ENCODE peak calls at places on chromosome 11, in nine cellular contexts. One of them, this sample, is unnamed.

GRCh38 chr11:60193687-60194433 is 11.0 kb upstream of the MS4A6A start:
- DNase-seq in heart right ventricle: no peak
- DNase-seq in stimulated activated CD8-positive, alpha-beta memory T cell treated with anti-CD3 and anti-CD28 coated beads, Interleukin-15, amount 100 ng/mL, for 24 hours: peak; percentile 7
- DNase-seq in endothelial cell: peak; percentile 65
- DNase-seq in CMK: peak; percentile 44
- DNase-seq in GM03348: peak; percentile 60
- DNase-seq in lung microvascular endothelial cell: peak; percentile 80
- DNase-seq in nucleus accumbens: no peak
- DNase-seq in skeletal muscle cell: peak; percentile 0
- DNase-seq in this sample: no peak

GRCh38 chr11:120817131-120817530 is 206.8 kb upstream of the TBCEL start:
- DNase-seq in heart right ventricle: peak; percentile 30
- DNase-seq in stimulated activated CD8-positive, alpha-beta memory T cell treated with anti-CD3 and anti-CD28 coated beads, Interleukin-15, amount 100 ng/mL, for 24 hours: no peak
- DNase-seq in endothelial cell: no peak
- DNase-seq in CMK: no peak
- DNase-seq in GM03348: no peak
- DNase-seq in lung microvascular endothelial cell: no peak
- DNase-seq in nucleus accumbens: no peak
- DNase-seq in skeletal muscle cell: no peak
- DNase-seq in this sample: no peak

GRCh38 chr11:57501951-57502350 is 13.6 kb downstream of the SLC43A1 start:
- DNase-seq in heart right ventricle: peak; percentile 34
- DNase-seq in stimulated activated CD8-positive, alpha-beta memory T cell treated with anti-CD3 and anti-CD28 coated beads, Interleukin-15, amount 100 ng/mL, for 24 hours: no peak
- DNase-seq in endothelial cell: no peak
- DNase-seq in CMK: no peak
- DNase-seq in GM03348: no peak
- DNase-seq in lung microvascular endothelial cell: no peak
- DNase-seq in nucleus accumbens: no peak
- DNase-seq in skeletal muscle cell: no peak
- DNase-seq in this sample: no peak

GRCh38 chr11:57345555-57346151 is 7.5 kb downstream of the P2RX3 start:
- DNase-seq in heart right ventricle: peak; percentile 42
- DNase-seq in stimulated activated CD8-positive, alpha-beta memory T cell treated with anti-CD3 and anti-CD28 coated beads, Interleukin-15, amount 100 ng/mL, for 24 hours: peak; percentile 34
- DNase-seq in endothelial cell: peak; percentile 70
- DNase-seq in CMK: no peak
- DNase-seq in GM03348: peak; percentile 89
- DNase-seq in lung microvascular endothelial cell: peak; percentile 83
- DNase-seq in nucleus accumbens: peak; percentile 44
- DNase-seq in skeletal muscle cell: no peak
- DNase-seq in this sample: no peak

GRCh38 chr11:128291835-128292234 is 295.5 kb downstream of the ETS1 start:
- DNase-seq in heart right ventricle: no peak
- DNase-seq in stimulated activated CD8-positive, alpha-beta memory T cell treated with anti-CD3 and anti-CD28 coated beads, Interleukin-15, amount 100 ng/mL, for 24 hours: no peak
- DNase-seq in endothelial cell: no peak
- DNase-seq in CMK: peak; percentile 52
- DNase-seq in GM03348: no peak
- DNase-seq in lung microvascular endothelial cell: no peak
- DNase-seq in nucleus accumbens: no peak
- DNase-seq in skeletal muscle cell: no peak
- DNase-seq in this sample: no peak

GRCh38 chr11:95767498-95767897 is 22.1 kb downstream of the FAM76B start:
- DNase-seq in heart right ventricle: no peak
- DNase-seq in stimulated activated CD8-positive, alpha-beta memory T cell treated with anti-CD3 and anti-CD28 coated beads, Interleukin-15, amount 100 ng/mL, for 24 hours: no peak
- DNase-seq in endothelial cell: no peak
- DNase-seq in CMK: no peak
- DNase-seq in GM03348: peak; percentile 50
- DNase-seq in lung microvascular endothelial cell: no peak
- DNase-seq in nucleus accumbens: no peak
- DNase-seq in skeletal muscle cell: peak; percentile 48
- DNase-seq in this sample: no peak

GRCh38 chr11:42462558-42463310 is 849.1 kb upstream of the API5 start:
- DNase-seq in heart right ventricle: no peak
- DNase-seq in stimulated activated CD8-positive, alpha-beta memory T cell treated with anti-CD3 and anti-CD28 coated beads, Interleukin-15, amount 100 ng/mL, for 24 hours: no peak
- DNase-seq in endothelial cell: no peak
- DNase-seq in CMK: no peak
- DNase-seq in GM03348: peak; percentile 58
- DNase-seq in lung microvascular endothelial cell: no peak
- DNase-seq in nucleus accumbens: no peak
- DNase-seq in skeletal muscle cell: peak; percentile 27
- DNase-seq in this sample: no peak

GRCh38 chr11:111035746-111036145 is 209.8 kb upstream of the POU2AF2 start:
- DNase-seq in heart right ventricle: no peak
- DNase-seq in stimulated activated CD8-positive, alpha-beta memory T cell treated with anti-CD3 and anti-CD28 coated beads, Interleukin-15, amount 100 ng/mL, for 24 hours: no peak
- DNase-seq in endothelial cell: no peak
- DNase-seq in CMK: no peak
- DNase-seq in GM03348: no peak
- DNase-seq in lung microvascular endothelial cell: no peak
- DNase-seq in nucleus accumbens: no peak
- DNase-seq in skeletal muscle cell: no peak
- DNase-seq in this sample: no peak

GRCh38 chr11:46330887-46331652 is 16.2 kb upstream of the DGKZ start:
- DNase-seq in heart right ventricle: no peak
- DNase-seq in stimulated activated CD8-positive, alpha-beta memory T cell treated with anti-CD3 and anti-CD28 coated beads, Interleukin-15, amount 100 ng/mL, for 24 hours: no peak
- DNase-seq in endothelial cell: no peak
- DNase-seq in CMK: no peak
- DNase-seq in GM03348: no peak
- DNase-seq in lung microvascular endothelial cell: no peak
- DNase-seq in nucleus accumbens: no peak
- DNase-seq in skeletal muscle cell: no peak
- DNase-seq in this sample: no peak

GRCh38 chr11:46385169-46386004 is 3.9 kb downstream of the MDK start:
- DNase-seq in heart right ventricle: no peak
- DNase-seq in stimulated activated CD8-positive, alpha-beta memory T cell treated with anti-CD3 and anti-CD28 coated beads, Interleukin-15, amount 100 ng/mL, for 24 hours: no peak
- DNase-seq in endothelial cell: no peak
- DNase-seq in CMK: no peak
- DNase-seq in GM03348: no peak
- DNase-seq in lung microvascular endothelial cell: no peak
- DNase-seq in nucleus accumbens: no peak
- DNase-seq in skeletal muscle cell: no peak
- DNase-seq in this sample: no peak

GRCh38 chr11:70544774-70545625 is 146.7 kb downstream of the CTTN start:
- DNase-seq in heart right ventricle: no peak
- DNase-seq in stimulated activated CD8-positive, alpha-beta memory T cell treated with anti-CD3 and anti-CD28 coated beads, Interleukin-15, amount 100 ng/mL, for 24 hours: no peak
- DNase-seq in endothelial cell: no peak
- DNase-seq in CMK: no peak
- DNase-seq in GM03348: peak; percentile 43
- DNase-seq in lung microvascular endothelial cell: no peak
- DNase-seq in nucleus accumbens: peak; percentile 23
- DNase-seq in skeletal muscle cell: no peak
- DNase-seq in this sample: no peak

GRCh38 chr11:76918941-76919386 is 58.2 kb downstream of the ACER3 start:
- DNase-seq in heart right ventricle: no peak
- DNase-seq in stimulated activated CD8-positive, alpha-beta memory T cell treated with anti-CD3 and anti-CD28 coated beads, Interleukin-15, amount 100 ng/mL, for 24 hours: no peak
- DNase-seq in endothelial cell: no peak
- DNase-seq in CMK: no peak
- DNase-seq in GM03348: peak; percentile 63
- DNase-seq in lung microvascular endothelial cell: peak; percentile 84
- DNase-seq in nucleus accumbens: no peak
- DNase-seq in skeletal muscle cell: peak; percentile 20
- DNase-seq in this sample: no peak

GRCh38 chr11:20155683-20156279 is 4.5 kb downstream of the DBX1 start:
- DNase-seq in heart right ventricle: no peak
- DNase-seq in stimulated activated CD8-positive, alpha-beta memory T cell treated with anti-CD3 and anti-CD28 coated beads, Interleukin-15, amount 100 ng/mL, for 24 hours: no peak
- DNase-seq in endothelial cell: no peak
- DNase-seq in CMK: no peak
- DNase-seq in GM03348: no peak
- DNase-seq in lung microvascular endothelial cell: no peak
- DNase-seq in nucleus accumbens: no peak
- DNase-seq in skeletal muscle cell: no peak
- DNase-seq in this sample: no peak

GRCh38 chr11:134332189-134332631 is 422 bp downstream of the GLB1L2 start:
- DNase-seq in heart right ventricle: no peak
- DNase-seq in stimulated activated CD8-positive, alpha-beta memory T cell treated with anti-CD3 and anti-CD28 coated beads, Interleukin-15, amount 100 ng/mL, for 24 hours: no peak
- DNase-seq in endothelial cell: peak; percentile 23
- DNase-seq in CMK: no peak
- DNase-seq in GM03348: no peak
- DNase-seq in lung microvascular endothelial cell: no peak
- DNase-seq in nucleus accumbens: no peak
- DNase-seq in skeletal muscle cell: no peak
- DNase-seq in this sample: no peak

GRCh38 chr11:14119357-14119756 is 156.8 kb downstream of the SPON1 start:
- DNase-seq in heart right ventricle: no peak
- DNase-seq in stimulated activated CD8-positive, alpha-beta memory T cell treated with anti-CD3 and anti-CD28 coated beads, Interleukin-15, amount 100 ng/mL, for 24 hours: no peak
- DNase-seq in endothelial cell: no peak
- DNase-seq in CMK: peak; percentile 5
- DNase-seq in GM03348: no peak
- DNase-seq in lung microvascular endothelial cell: no peak
- DNase-seq in nucleus accumbens: no peak
- DNase-seq in skeletal muscle cell: no peak
- DNase-seq in this sample: no peak

GRCh38 chr11:129067454-129067853 is 124.7 kb downstream of the ARHGAP32 start:
- DNase-seq in heart right ventricle: no peak
- DNase-seq in stimulated activated CD8-positive, alpha-beta memory T cell treated with anti-CD3 and anti-CD28 coated beads, Interleukin-15, amount 100 ng/mL, for 24 hours: no peak
- DNase-seq in endothelial cell: no peak
- DNase-seq in CMK: no peak
- DNase-seq in GM03348: no peak
- DNase-seq in lung microvascular endothelial cell: no peak
- DNase-seq in nucleus accumbens: no peak
- DNase-seq in skeletal muscle cell: no peak
- DNase-seq in this sample: no peak

GRCh38 chr11:68033708-68034045 is 3.2 kb downstream of the NDUFS8 start:
- DNase-seq in heart right ventricle: peak; percentile 64
- DNase-seq in stimulated activated CD8-positive, alpha-beta memory T cell treated with anti-CD3 and anti-CD28 coated beads, Interleukin-15, amount 100 ng/mL, for 24 hours: no peak
- DNase-seq in endothelial cell: no peak
- DNase-seq in CMK: no peak
- DNase-seq in GM03348: no peak
- DNase-seq in lung microvascular endothelial cell: no peak
- DNase-seq in nucleus accumbens: no peak
- DNase-seq in skeletal muscle cell: no peak
- DNase-seq in this sample: no peak

GRCh38 chr11:101478587-101479375 is 105.0 kb downstream of the TRPC6 start:
- DNase-seq in heart right ventricle: no peak
- DNase-seq in stimulated activated CD8-positive, alpha-beta memory T cell treated with anti-CD3 and anti-CD28 coated beads, Interleukin-15, amount 100 ng/mL, for 24 hours: no peak
- DNase-seq in endothelial cell: no peak
- DNase-seq in CMK: no peak
- DNase-seq in GM03348: no peak
- DNase-seq in lung microvascular endothelial cell: no peak
- DNase-seq in nucleus accumbens: peak; percentile 3
- DNase-seq in skeletal muscle cell: no peak
- DNase-seq in this sample: no peak

GRCh38 chr11:130740819-130741218 is 175.5 kb downstream of the SNX19 start:
- DNase-seq in heart right ventricle: no peak
- DNase-seq in stimulated activated CD8-positive, alpha-beta memory T cell treated with anti-CD3 and anti-CD28 coated beads, Interleukin-15, amount 100 ng/mL, for 24 hours: no peak
- DNase-seq in endothelial cell: no peak
- DNase-seq in CMK: no peak
- DNase-seq in GM03348: no peak
- DNase-seq in lung microvascular endothelial cell: no peak
- DNase-seq in nucleus accumbens: no peak
- DNase-seq in skeletal muscle cell: no peak
- DNase-seq in this sample: no peak

GRCh38 chr11:114263510-114264170 is 32.6 kb upstream of the NNMT start:
- DNase-seq in heart right ventricle: no peak
- DNase-seq in stimulated activated CD8-positive, alpha-beta memory T cell treated with anti-CD3 and anti-CD28 coated beads, Interleukin-15, amount 100 ng/mL, for 24 hours: no peak
- DNase-seq in endothelial cell: no peak
- DNase-seq in CMK: no peak
- DNase-seq in GM03348: no peak
- DNase-seq in lung microvascular endothelial cell: no peak
- DNase-seq in nucleus accumbens: no peak
- DNase-seq in skeletal muscle cell: no peak
- DNase-seq in this sample: peak; percentile 31

GRCh38 chr11:111362887-111363411 is 16.1 kb downstream of the POU2AF1 start:
- DNase-seq in heart right ventricle: no peak
- DNase-seq in stimulated activated CD8-positive, alpha-beta memory T cell treated with anti-CD3 and anti-CD28 coated beads, Interleukin-15, amount 100 ng/mL, for 24 hours: no peak
- DNase-seq in endothelial cell: no peak
- DNase-seq in CMK: no peak
- DNase-seq in GM03348: no peak
- DNase-seq in lung microvascular endothelial cell: no peak
- DNase-seq in nucleus accumbens: no peak
- DNase-seq in skeletal muscle cell: no peak
- DNase-seq in this sample: no peak

GRCh38 chr11:133399855-133400625 is 132.3 kb downstream of the OPCML start:
- DNase-seq in heart right ventricle: no peak
- DNase-seq in stimulated activated CD8-positive, alpha-beta memory T cell treated with anti-CD3 and anti-CD28 coated beads, Interleukin-15, amount 100 ng/mL, for 24 hours: no peak
- DNase-seq in endothelial cell: no peak
- DNase-seq in CMK: no peak
- DNase-seq in GM03348: no peak
- DNase-seq in lung microvascular endothelial cell: no peak
- DNase-seq in nucleus accumbens: no peak
- DNase-seq in skeletal muscle cell: no peak
- DNase-seq in this sample: no peak

GRCh38 chr11:103927535-103927934 is 108.9 kb upstream of the DDI1 start:
- DNase-seq in heart right ventricle: no peak
- DNase-seq in stimulated activated CD8-positive, alpha-beta memory T cell treated with anti-CD3 and anti-CD28 coated beads, Interleukin-15, amount 100 ng/mL, for 24 hours: no peak
- DNase-seq in endothelial cell: no peak
- DNase-seq in CMK: no peak
- DNase-seq in GM03348: peak; percentile 50
- DNase-seq in lung microvascular endothelial cell: peak; percentile 63
- DNase-seq in nucleus accumbens: no peak
- DNase-seq in skeletal muscle cell: no peak
- DNase-seq in this sample: no peak

GRCh38 chr11:13126430-13126829 is 117.3 kb downstream of the RASSF10 start:
- DNase-seq in heart right ventricle: no peak
- DNase-seq in stimulated activated CD8-positive, alpha-beta memory T cell treated with anti-CD3 and anti-CD28 coated beads, Interleukin-15, amount 100 ng/mL, for 24 hours: no peak
- DNase-seq in endothelial cell: no peak
- DNase-seq in CMK: no peak
- DNase-seq in GM03348: no peak
- DNase-seq in lung microvascular endothelial cell: peak; percentile 87
- DNase-seq in nucleus accumbens: no peak
- DNase-seq in skeletal muscle cell: peak; percentile 69
- DNase-seq in this sample: no peak

GRCh38 chr11:125061237-125061636 is 1.9 kb upstream of the SLC37A2 start:
- DNase-seq in heart right ventricle: no peak
- DNase-seq in stimulated activated CD8-positive, alpha-beta memory T cell treated with anti-CD3 and anti-CD28 coated beads, Interleukin-15, amount 100 ng/mL, for 24 hours: no peak
- DNase-seq in endothelial cell: no peak
- DNase-seq in CMK: no peak
- DNase-seq in GM03348: no peak
- DNase-seq in lung microvascular endothelial cell: no peak
- DNase-seq in nucleus accumbens: no peak
- DNase-seq in skeletal muscle cell: no peak
- DNase-seq in this sample: no peak

GRCh38 chr11:94586978-94587377 is 19.8 kb downstream of the PIWIL4 start:
- DNase-seq in heart right ventricle: no peak
- DNase-seq in stimulated activated CD8-positive, alpha-beta memory T cell treated with anti-CD3 and anti-CD28 coated beads, Interleukin-15, amount 100 ng/mL, for 24 hours: no peak
- DNase-seq in endothelial cell: no peak
- DNase-seq in CMK: no peak
- DNase-seq in GM03348: no peak
- DNase-seq in lung microvascular endothelial cell: no peak
- DNase-seq in nucleus accumbens: no peak
- DNase-seq in skeletal muscle cell: no peak
- DNase-seq in this sample: no peak

GRCh38 chr11:47111318-47111804 is 65.3 kb downstream of the ARFGAP2 start:
- DNase-seq in heart right ventricle: no peak
- DNase-seq in stimulated activated CD8-positive, alpha-beta memory T cell treated with anti-CD3 and anti-CD28 coated beads, Interleukin-15, amount 100 ng/mL, for 24 hours: no peak
- DNase-seq in endothelial cell: no peak
- DNase-seq in CMK: no peak
- DNase-seq in GM03348: no peak
- DNase-seq in lung microvascular endothelial cell: no peak
- DNase-seq in nucleus accumbens: no peak
- DNase-seq in skeletal muscle cell: no peak
- DNase-seq in this sample: no peak

GRCh38 chr11:121464352-121464946 is 11.7 kb upstream of the SORL1-AS1 start:
- DNase-seq in heart right ventricle: peak; percentile 57
- DNase-seq in stimulated activated CD8-positive, alpha-beta memory T cell treated with anti-CD3 and anti-CD28 coated beads, Interleukin-15, amount 100 ng/mL, for 24 hours: peak; percentile 35
- DNase-seq in endothelial cell: no peak
- DNase-seq in CMK: no peak
- DNase-seq in GM03348: peak; percentile 92
- DNase-seq in lung microvascular endothelial cell: peak; percentile 39
- DNase-seq in nucleus accumbens: peak; percentile 36
- DNase-seq in skeletal muscle cell: peak; percentile 76
- DNase-seq in this sample: peak; percentile 77

GRCh38 chr11:81331611-81332205 is 1402.0 kb downstream of the FAM181B start:
- DNase-seq in heart right ventricle: no peak
- DNase-seq in stimulated activated CD8-positive, alpha-beta memory T cell treated with anti-CD3 and anti-CD28 coated beads, Interleukin-15, amount 100 ng/mL, for 24 hours: no peak
- DNase-seq in endothelial cell: no peak
- DNase-seq in CMK: no peak
- DNase-seq in GM03348: no peak
- DNase-seq in lung microvascular endothelial cell: no peak
- DNase-seq in nucleus accumbens: no peak
- DNase-seq in skeletal muscle cell: no peak
- DNase-seq in this sample: no peak

GRCh38 chr11:4891996-4892640 is 10.4 kb downstream of the OR51T1 start:
- DNase-seq in heart right ventricle: no peak
- DNase-seq in stimulated activated CD8-positive, alpha-beta memory T cell treated with anti-CD3 and anti-CD28 coated beads, Interleukin-15, amount 100 ng/mL, for 24 hours: no peak
- DNase-seq in endothelial cell: no peak
- DNase-seq in CMK: no peak
- DNase-seq in GM03348: peak; percentile 60
- DNase-seq in lung microvascular endothelial cell: no peak
- DNase-seq in nucleus accumbens: no peak
- DNase-seq in skeletal muscle cell: peak; percentile 76
- DNase-seq in this sample: no peak

GRCh38 chr11:65852508-65853248 is 5.3 kb downstream of the CFL1 start:
- DNase-seq in heart right ventricle: no peak
- DNase-seq in stimulated activated CD8-positive, alpha-beta memory T cell treated with anti-CD3 and anti-CD28 coated beads, Interleukin-15, amount 100 ng/mL, for 24 hours: no peak
- DNase-seq in endothelial cell: no peak
- DNase-seq in CMK: no peak
- DNase-seq in GM03348: no peak
- DNase-seq in lung microvascular endothelial cell: no peak
- DNase-seq in nucleus accumbens: no peak
- DNase-seq in skeletal muscle cell: no peak
- DNase-seq in this sample: peak; percentile 73